ENCODE peak calls at places on chromosomes 5 and 9, in nine cellular contexts. S is astrocyte of the spinal cord, Z is breast epithelium, D is cardiac fibroblast, B is AG04450, Y is mammary epithelial cell, X is fibroblast of villous mesenchyme, W is transverse colon, T is coronary artery. P is an unnamed sample.

GRCh38 chr5:95332179-95332578 is 47.3 kb upstream of the MCTP1 start:
- DNase-seq in S (no peak), Z (no peak), D (no peak), B (no peak), Y (no peak), X (no peak), W (no peak), T (no peak), P (no peak)

GRCh38 chr5:140881889-140882590 is at the start of gene PCDHA13:
- DNase-seq in S (no peak), Z (no peak), D (no peak), B (no peak), Y (peak), X (peak), W (no peak), T (no peak), P (peak)

GRCh38 chr5:83570916-83571315 is 99.4 kb downstream of the VCAN start:
- DNase-seq in S (no peak), Z (no peak), D (no peak), B (no peak), Y (no peak), X (no peak), W (no peak), T (no peak), P (no peak)

GRCh38 chr9:110254500-110254899 is 1.8 kb downstream of the TXN start:
- DNase-seq in S (no peak), Z (no peak), D (no peak), B (no peak), Y (no peak), X (no peak), W (no peak), T (no peak), P (no peak)

GRCh38 chr5:106397700-106398099 is 1273.0 kb downstream of the EFNA5 start:
- DNase-seq in S (peak), Z (no peak), D (peak), B (peak), Y (peak), X (peak), W (no peak), T (no peak), P (peak)

GRCh38 chr5:24691073-24691472 is 46.3 kb upstream of the CDH10 start:
- DNase-seq in S (no peak), Z (no peak), D (no peak), B (no peak), Y (no peak), X (no peak), W (no peak), T (no peak), P (no peak)

GRCh38 chr5:177452688-177453638 is 6.3 kb downstream of the PRR7 start:
- DNase-seq in S (no peak), Z (no peak), D (no peak), B (no peak), Y (no peak), X (no peak), W (no peak), T (no peak), P (no peak)

GRCh38 chr9:33734911-33735310 is 60.5 kb upstream of the PRSS3 start:
- DNase-seq in S (no peak), Z (no peak), D (no peak), B (no peak), Y (peak), X (no peak), W (peak), T (no peak), P (peak)

GRCh38 chr9:118331622-118332045 is 627.4 kb downstream of the TLR4 start:
- DNase-seq in S (peak), Z (no peak), D (peak), B (no peak), Y (peak), X (peak), W (no peak), T (no peak), P (peak)

GRCh38 chr9:130320697-130321080 is 55.1 kb downstream of the HMCN2 start:
- DNase-seq in S (no peak), Z (no peak), D (no peak), B (no peak), Y (no peak), X (no peak), W (peak), T (no peak), P (peak)

GRCh38 chr5:33558489-33558888 is 117.7 kb downstream of the TARS1 start:
- DNase-seq in S (no peak), Z (no peak), D (peak), B (no peak), Y (no peak), X (peak), W (no peak), T (no peak), P (no peak)

GRCh38 chr9:35515766-35516165 is 25.9 kb downstream of the RUSC2 start:
- DNase-seq in S (no peak), Z (no peak), D (no peak), B (no peak), Y (no peak), X (peak), W (no peak), T (no peak), P (peak)

GRCh38 chr5:176821441-176821840 is 11.1 kb downstream of the UNC5A start:
- DNase-seq in S (no peak), Z (no peak), D (no peak), B (no peak), Y (no peak), X (no peak), W (no peak), T (no peak), P (no peak)

DNA sequence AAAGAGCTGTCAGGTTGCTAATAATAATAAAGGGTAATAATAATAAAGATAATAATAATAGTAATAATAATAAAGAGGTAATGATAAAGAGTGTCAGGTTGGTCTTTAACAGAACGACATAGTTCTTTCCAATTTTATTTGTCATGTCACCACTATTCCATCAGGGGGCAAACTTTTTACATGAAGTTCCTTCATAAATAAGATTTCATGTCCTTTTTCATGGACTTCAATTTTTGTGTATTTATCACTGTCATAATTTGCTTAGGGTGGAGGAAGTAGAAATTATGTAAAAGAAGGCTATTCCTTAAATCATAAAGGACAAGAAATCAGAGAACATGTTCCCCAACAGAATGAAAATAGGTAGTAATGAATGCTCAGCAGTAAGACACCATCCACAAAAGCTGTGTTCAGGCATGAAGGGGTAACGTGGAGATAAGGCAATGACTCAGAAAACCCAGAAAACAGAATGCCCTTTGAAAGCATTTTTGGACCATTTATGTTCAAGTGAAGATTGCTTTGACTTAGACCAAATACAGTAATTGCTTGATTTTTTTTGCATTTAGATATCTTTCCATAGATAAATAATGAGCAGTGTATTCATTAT is 72.7 kb downstream of the ZFAND5 start:
- DNase-seq in S (peak), Z (no peak), D (peak), B (no peak), Y (peak), X (peak), W (no peak), T (no peak), P (peak)
- H3K4me3 ChIP-seq in S (no peak), Z (no peak), D (no peak), B (no peak), Y (no peak), X (no peak), W (no peak), T (peak), P (no peak)

GRCh38 chr9:136943291-136944093 is 1.0 kb downstream of the FBXW5 start:
- DNase-seq in S (peak), Z (no peak), D (peak), B (no peak), Y (peak), X (peak), W (peak), T (no peak), P (peak)
- TF ChIP-seq CTCF in S (no peak), Z (no peak), D (no peak), B (no peak), Y (no peak), X (no peak), W (no peak), T (no peak), P (no peak)

GRCh38 chr9:112689341-112689740 is 28.6 kb downstream of the INIP start:
- DNase-seq in S (no peak), Z (no peak), D (no peak), B (no peak), Y (no peak), X (no peak), W (no peak), T (no peak), P (no peak)
- H3K4me3 ChIP-seq in S (no peak), Z (no peak), D (no peak), B (no peak), Y (no peak), X (no peak), W (no peak), T (no peak), P (no peak)

GRCh38 chr9:88722753-88723152 is 187.8 kb downstream of the NXNL2 start:
- DNase-seq in S (peak), Z (no peak), D (peak), B (no peak), Y (peak), X (no peak), W (no peak), T (no peak), P (peak)
- TF ChIP-seq CTCF in S (peak), Z (no peak), D (peak), B (peak), Y (peak), X (peak), W (no peak), T (no peak), P (peak)